ENCODE peak calls at places on chromosomes 3 and 15, in ten cellular contexts. R is stomach, N is pancreas, I is BJ, O is tibial artery, U is vagina, B is brain microvascular endothelial cell, C is endodermal cell, K is heart right ventricle, W is Panc1. G is an unnamed sample. For H3K36me3, the result is how much of the 10 kb centered on the place peaks cover.

GRCh38 chr3:132421832-132422231 is 4.5 kb downstream of the DNAJC13 start:
- DNase-seq in B (peak), R (no peak), N (no peak), W (no peak), U (no peak), K (no peak), O (no peak), C (no peak), I (no peak), G (no peak)

GRCh38 chr3:197354195-197355059 is 56.0 kb upstream of the DLG1 start:
- DNase-seq in I (no peak), U (no peak), B (no peak), K (peak), R (peak), O (no peak), W (no peak), C (no peak), N (no peak), G (peak)

GRCh38 chr15:62870216-62870615 is 172.3 kb upstream of the TPM1 start:
- DNase-seq in W (no peak), N (no peak), I (no peak), O (no peak), R (no peak), C (no peak), B (no peak), U (no peak), K (no peak), G (no peak)

GRCh38 chr3:99895706-99896441 is 78.2 kb downstream of the CMSS1 start:
- DNase-seq in N (no peak), C (no peak), R (no peak), U (no peak), K (no peak), I (peak), W (peak), O (no peak), B (peak), G (no peak)

GRCh38 chr15:63727542-63727941 is 106.2 kb downstream of the HERC1 start:
- DNase-seq in U (no peak), K (no peak), C (peak), I (no peak), W (no peak), R (no peak), O (no peak), B (no peak), N (no peak), G (no peak)

GRCh38 chr3:66483006-66483928 is 17.6 kb downstream of the LRIG1 start:
- DNase-seq in N (peak), O (peak), U (no peak), I (no peak), C (peak), K (peak), B (peak), R (peak), W (no peak), G (no peak)

GRCh38 chr15:71611721-71612016 is 198.7 kb upstream of the NR2E3 start:
- DNase-seq in K (no peak), I (no peak), R (no peak), O (no peak), N (no peak), B (no peak), W (no peak), C (no peak), U (no peak), G (no peak)

GRCh38 chr3:156356537-156357363 is 198.2 kb downstream of the SSR3 start:
- DNase-seq in C (no peak), W (no peak), I (peak), U (no peak), R (no peak), B (no peak), N (no peak), K (no peak), O (no peak), G (no peak)

GRCh38 chr3:137764563-137765309 is 621 bp downstream of the SOX14 start:
- DNase-seq in K (no peak), R (no peak), I (no peak), U (no peak), O (no peak), N (peak), B (no peak), C (peak), W (no peak), G (no peak)

GRCh38 chr3:193040836-193041672 is 123.4 kb upstream of the MB21D2 start:
- DNase-seq in R (no peak), I (no peak), K (no peak), U (no peak), B (peak), O (no peak), W (peak), C (no peak), N (no peak), G (peak)

GRCh38 chr3:159751141-159751540 is 237.5 kb upstream of the IL12A start:
- DNase-seq in I (no peak), W (no peak), R (no peak), K (no peak), B (no peak), N (no peak), O (no peak), C (no peak), U (no peak), G (no peak)

GRCh38 chr15:66401130-66402021 is 14.7 kb downstream of the MAP2K1 start:
- DNase-seq in C (peak), K (no peak), N (no peak), R (no peak), B (no peak), O (no peak), I (no peak), W (no peak), U (no peak), G (no peak)
- TF ChIP-seq CTCF in C (peak), K (no peak), N (no peak), R (no peak), B (no peak), O (no peak), I (no peak), W (no peak), U (no peak), G (no peak)

DNA sequence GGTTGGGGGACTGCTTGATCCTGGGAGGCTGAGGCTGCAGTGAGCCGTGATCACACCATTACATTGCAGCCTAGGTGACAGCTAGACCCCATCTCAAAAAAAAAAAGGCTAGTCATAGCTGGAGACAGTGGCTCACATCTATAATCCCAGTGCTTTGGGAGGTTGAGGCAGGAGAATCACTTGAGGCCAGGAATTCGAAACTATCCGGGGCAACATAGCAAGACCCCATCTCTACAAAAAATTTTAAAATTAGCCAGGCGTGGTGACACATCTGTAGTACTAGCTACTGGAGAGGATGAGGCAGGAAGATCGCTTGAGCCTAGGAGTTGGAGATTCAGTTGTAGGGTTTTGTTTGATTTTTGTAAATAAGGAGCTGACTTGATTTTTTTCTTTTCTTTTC is 45.6 kb downstream of the KNL1 start:
- DNase-seq in O (no peak), B (no peak), U (no peak), R (no peak), C (no peak), W (no peak), K (no peak), N (no peak), I (no peak), G (no peak)
- H3K36me3 ChIP-seq in O (under half), B (under half), U (under half), R (under half), C (under half), W (under half), K (under half), N (under half), I (under half), G (under half)

GRCh38 chr15:43776101-43776717 is 557 bp downstream of the ELL3 start:
- DNase-seq in R (peak), N (peak), K (no peak), C (peak), I (no peak), O (no peak), W (no peak), U (no peak), B (no peak), G (no peak)

GRCh38 chr15:43775411-43775965 is 1.3 kb downstream of the ELL3 start:
- DNase-seq in I (no peak), O (no peak), B (peak), R (peak), K (no peak), C (peak), W (peak), U (no peak), N (no peak), G (peak)

GRCh38 chr15:43771816-43772215 is 5.0 kb downstream of the ELL3 start:
- DNase-seq in U (no peak), O (peak), R (no peak), B (no peak), N (no peak), I (no peak), C (no peak), K (no peak), W (no peak), G (no peak)

GRCh38 chr15:43772624-43773023 is 4.1 kb downstream of the ELL3 start:
- DNase-seq in U (no peak), C (no peak), I (no peak), R (no peak), K (no peak), N (no peak), O (no peak), B (no peak), W (no peak), G (no peak)

GRCh38 chr15:43774062-43774461 is 2.7 kb downstream of the ELL3 start:
- DNase-seq in R (no peak), C (no peak), O (no peak), K (no peak), W (no peak), N (no peak), I (no peak), B (no peak), U (no peak), G (no peak)
- H3K4me3 ChIP-seq in R (no peak), C (no peak), O (no peak), K (no peak), W (no peak), N (no peak), I (no peak), B (no peak), U (no peak), G (no peak)

GRCh38 chr3:46717447-46718231 is at the start of gene PRSS50:
- DNase-seq in K (no peak), C (peak), W (no peak), U (no peak), I (no peak), N (no peak), O (no peak), B (no peak), R (peak), G (no peak)
- TF ChIP-seq CTCF in K (peak), C (peak), W (peak), U (no peak), I (peak), N (no peak), O (no peak), B (peak), R (no peak), G (peak)

DNA sequence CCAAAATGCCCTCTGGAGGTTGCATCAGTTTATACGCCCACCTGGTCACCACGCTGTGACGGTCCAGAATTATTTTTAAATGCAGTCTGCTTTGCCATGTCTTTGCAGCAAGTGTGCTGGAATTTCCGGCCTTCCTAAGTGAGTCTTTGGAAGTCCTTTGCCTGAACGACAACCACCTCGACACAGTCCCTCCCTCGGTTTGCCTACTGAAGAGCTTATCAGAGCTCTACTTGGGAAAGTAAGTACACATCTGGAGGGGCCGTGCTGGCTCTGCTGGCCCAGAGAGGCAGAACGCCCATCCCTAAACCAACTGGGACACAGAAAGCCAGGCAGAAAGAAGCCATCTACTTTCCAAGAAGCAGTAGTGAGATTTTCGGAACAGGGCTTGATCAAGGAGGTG is 101.8 kb downstream of the LRRK1 start:
- DNase-seq in O (no peak), C (peak), N (no peak), W (no peak), B (no peak), R (peak), I (no peak), K (no peak), U (peak), G (no peak)
- H3K36me3 ChIP-seq in O (under half), C (under half), N (under half), W (under half), B (under half), R (under half), I (under half), K (under half), U (under half), G (under half)

GRCh38 chr15:34973512-34973911 is 4.0 kb upstream of the AQR start:
- DNase-seq in W (no peak), C (no peak), N (no peak), R (no peak), K (no peak), O (no peak), U (no peak), I (no peak), B (no peak), G (no peak)

GRCh38 chr15:34976073-34976472 is 6.5 kb upstream of the AQR start:
- DNase-seq in U (no peak), N (no peak), I (no peak), B (no peak), C (peak), W (no peak), R (no peak), K (no peak), O (no peak), G (no peak)

DNA sequence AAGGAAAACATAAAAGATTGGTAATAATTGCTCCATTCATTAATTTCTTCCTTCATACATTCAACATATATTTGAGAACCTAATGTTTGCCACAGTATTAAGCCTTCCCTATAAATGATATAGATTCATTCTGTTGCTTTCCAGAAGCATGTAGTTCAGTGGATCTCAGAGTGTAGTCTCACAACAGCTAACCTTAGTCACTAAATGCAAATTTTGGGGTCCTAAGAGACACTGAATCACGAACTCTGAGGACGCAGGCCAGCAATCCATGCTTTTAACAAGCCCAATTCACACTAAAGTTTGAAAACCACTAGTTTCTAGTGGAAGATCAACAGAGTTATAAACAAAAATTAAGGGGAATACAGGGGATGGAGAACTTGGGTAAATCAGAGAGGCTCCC is 7.2 kb upstream of the AQR start:
- DNase-seq in C (no peak), O (no peak), W (no peak), N (no peak), U (no peak), B (no peak), I (no peak), R (no peak), K (no peak), G (no peak)
- H3K4me3 ChIP-seq in C (peak), O (no peak), W (no peak), N (no peak), U (no peak), B (no peak), I (no peak), R (no peak), K (no peak), G (no peak)